ENCODE peak calls at places on chromosomes 6 and 20, in five cellular contexts. V, T, S, A and X are unnamed samples.

GRCh38 chr6:150177260-150178246 is 34.7 kb downstream of the PPP1R14C start:
- DNase-seq in T (no peak), S (peak), A (no peak), V (no peak), X (no peak)

GRCh38 chr6:158819213-158819976 is at the start of gene EZR:
- DNase-seq in A (peak), S (peak), V (peak), T (peak), X (peak)

GRCh38 chr6:30396833-30397479 is 52.0 kb downstream of the RPP21 start:
- DNase-seq in V (peak), S (peak), T (peak), A (peak), X (peak)

GRCh38 chr6:156748504-156748903 is 28.7 kb upstream of the ARID1B start:
- DNase-seq in T (no peak), V (no peak), A (no peak), S (no peak), X (no peak)

GRCh38 chr6:129206761-129207330 is 323.9 kb downstream of the LAMA2 start:
- DNase-seq in T (no peak), S (no peak), V (no peak), A (no peak), X (no peak)

GRCh38 chr20:1199981-1200380 is 3.3 kb upstream of the C20orf202 start:
- DNase-seq in S (no peak), V (no peak), T (no peak), A (no peak), X (no peak)

GRCh38 chr6:55756711-55757110 is 118.7 kb downstream of the BMP5 start:
- DNase-seq in S (no peak), T (no peak), A (no peak), V (no peak), X (no peak)

GRCh38 chr6:10954590-10955010 is 67.7 kb downstream of the SYCP2L start:
- DNase-seq in V (peak), A (peak), S (peak), T (peak), X (peak)

GRCh38 chr6:123770247-123770949 is 33.3 kb upstream of the NKAIN2 start:
- DNase-seq in T (no peak), S (no peak), V (no peak), A (no peak), X (no peak)

GRCh38 chr6:27669278-27669797 is 196.4 kb upstream of the ZNF184 start:
- DNase-seq in V (no peak), T (no peak), S (no peak), A (no peak), X (no peak)

GRCh38 chr6:55293116-55293515 is 34.2 kb upstream of the GFRAL start:
- DNase-seq in S (no peak), A (no peak), V (no peak), T (no peak), X (no peak)

GRCh38 chr6:11093065-11093590 is 506 bp upstream of the SMIM13 start:
- DNase-seq in A (no peak), T (no peak), S (no peak), V (no peak), X (no peak)

GRCh38 chr20:50381771-50382593 is 128.2 kb upstream of the PTPN1 start:
- DNase-seq in V (no peak), S (no peak), T (no peak), A (no peak), X (no peak)

GRCh38 chr20:50279988-50280850 is 89.6 kb downstream of the CEBPB start:
- DNase-seq in T (no peak), A (no peak), S (no peak), V (no peak), X (no peak)

GRCh38 chr6:162092816-162093502 is 634.6 kb downstream of the PRKN start:
- DNase-seq in S (no peak), A (no peak), V (no peak), T (no peak), X (no peak)

GRCh38 chr20:3559231-3559630 is 88.4 kb downstream of the ATRN start:
- DNase-seq in S (no peak), T (no peak), A (no peak), V (no peak), X (no peak)

GRCh38 chr6:90216081-90216977 is 80.3 kb downstream of the BACH2 start:
- DNase-seq in V (peak), S (no peak), T (no peak), A (peak), X (no peak)

GRCh38 chr6:170067257-170067656 is 223.6 kb downstream of the DLL1 start:
- DNase-seq in T (no peak), S (peak), A (no peak), V (no peak), X (no peak)

GRCh38 chr6:1424306-1424927 is 35.0 kb downstream of the FOXF2 start:
- DNase-seq in A (peak), S (no peak), T (peak), V (peak), X (no peak)

GRCh38 chr6:83505376-83505775 is 7.0 kb upstream of the PRSS35 start:
- DNase-seq in T (no peak), V (no peak), A (no peak), S (peak), X (no peak)

GRCh38 chr6:99349620-99350141 is at the start of gene FAXC:
- DNase-seq in A (peak), T (peak), V (peak), S (peak), X (peak)

GRCh38 chr6:113971786-113972185 is 838 bp upstream of the HDAC2 start:
- DNase-seq in V (no peak), A (no peak), S (no peak), T (no peak), X (no peak)

GRCh38 chr20:415820-416322 is 7.8 kb downstream of the RBCK1 start:
- DNase-seq in T (no peak), A (no peak), S (no peak), V (no peak), X (no peak)

GRCh38 chr6:31272431-31272830 is 539 bp upstream of the HLA-C start:
- DNase-seq in T (no peak), A (no peak), V (no peak), S (no peak), X (no peak)

GRCh38 chr6:88547768-88548167 is 381.6 kb upstream of the CNR1 start:
- DNase-seq in T (no peak), V (no peak), S (no peak), A (no peak), X (no peak)

GRCh38 chr20:36519012-36519719 is 22.2 kb upstream of the MYL9 start:
- DNase-seq in V (no peak), A (no peak), S (no peak), T (no peak), X (no peak)

GRCh38 chr20:6680854-6681253 is 86.6 kb upstream of the BMP2 start:
- DNase-seq in A (no peak), V (no peak), S (no peak), T (no peak), X (no peak)

GRCh38 chr6:30260036-30260504 is 46.9 kb upstream of the TRIM26 start:
- DNase-seq in V (no peak), A (peak), T (no peak), S (no peak), X (peak)

GRCh38 chr6:107030151-107030550 is 2.2 kb downstream of the MTRES1 start:
- DNase-seq in V (no peak), A (no peak), T (no peak), S (no peak), X (no peak)

GRCh38 chr6:140073456-140073855 is 699.0 kb upstream of the CITED2 start:
- DNase-seq in V (no peak), T (no peak), S (no peak), A (no peak), X (no peak)

GRCh38 chr20:17630151-17630805 is 51.8 kb downstream of the RRBP1 start:
- DNase-seq in A (no peak), S (no peak), T (no peak), V (no peak), X (no peak)

GRCh38 chr6:116570856-116571682 is at the start of gene RWDD1:
- DNase-seq in T (peak), S (peak), A (peak), V (peak), X (peak)

GRCh38 chr6:116568111-116568510 is 3.2 kb upstream of the RWDD1 start:
- DNase-seq in A (no peak), T (no peak), V (no peak), S (no peak), X (no peak)

GRCh38 chr6:116568851-116569755 is 2.2 kb upstream of the RWDD1 start:
- DNase-seq in T (no peak), V (no peak), A (no peak), S (no peak), X (no peak)

GRCh38 chr6:116572162-116572561 is 858 bp downstream of the RWDD1 start:
- DNase-seq in S (no peak), V (no peak), A (no peak), T (no peak), X (no peak)

DNA sequence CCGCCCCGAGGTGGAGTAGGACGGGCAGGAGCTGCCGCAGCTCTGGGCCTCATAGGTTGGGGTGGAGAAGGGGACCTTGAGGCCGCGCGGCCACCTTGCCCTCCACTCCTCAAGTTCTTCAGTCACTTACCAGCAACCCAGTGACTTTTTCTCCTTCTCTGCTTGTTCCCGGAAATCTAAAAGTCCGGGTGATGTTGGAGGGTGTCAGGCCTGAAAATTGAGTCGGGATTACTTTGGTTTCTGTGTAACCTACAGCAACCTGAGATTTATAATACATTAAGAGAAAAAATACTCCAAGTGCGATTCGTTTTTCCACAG is 338 bp downstream of the RWDD1 start:
- DNase-seq in V (no peak), T (no peak), A (no peak), S (no peak), X (no peak)
- TF ChIP-seq CTCF in V (no peak), T (no peak), A (no peak), S (no peak), X (no peak)

DNA sequence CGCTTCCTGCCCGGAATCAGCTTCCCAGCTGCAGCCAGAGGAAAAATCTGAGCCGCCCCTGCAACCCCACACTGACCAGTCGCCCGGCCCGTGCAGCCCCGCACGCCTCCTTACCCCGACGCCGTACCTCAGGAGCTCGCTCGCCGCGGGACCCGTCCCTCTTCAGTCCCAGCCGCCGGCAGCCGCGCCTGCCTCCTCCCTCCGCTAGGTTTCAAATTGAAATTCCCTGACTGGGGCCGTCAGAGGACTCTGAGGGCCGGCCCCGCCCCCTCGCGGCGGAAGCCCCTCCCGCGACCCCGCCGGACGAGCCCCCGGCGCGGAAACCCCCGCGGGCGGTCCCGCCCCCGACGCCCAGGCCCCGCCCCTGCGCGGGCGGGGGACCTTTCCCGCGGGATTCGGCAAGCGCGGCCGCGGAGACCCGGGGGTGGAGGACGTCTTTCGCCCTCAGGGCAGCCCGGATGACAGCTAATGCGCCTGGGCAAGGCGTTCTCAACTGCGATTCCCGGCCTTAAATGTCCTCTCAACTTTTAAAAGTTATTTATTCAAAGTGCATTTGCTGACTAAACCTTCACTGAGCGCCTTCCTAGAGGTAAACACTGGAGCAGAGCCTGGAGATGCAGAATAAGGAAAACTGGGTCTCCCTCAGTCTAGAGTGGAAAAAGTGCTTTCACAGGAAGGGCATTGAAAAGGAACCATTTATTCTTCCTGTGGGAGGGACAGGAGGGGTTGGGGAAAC is at the start of gene EPB41L2:
- DNase-seq in T (peak), V (peak), A (peak), S (peak), X (peak)
- TF ChIP-seq CTCF in T (peak), V (no peak), A (no peak), S (no peak), X (peak)

GRCh38 chr6:137951064-137951597 is 84.1 kb downstream of the TNFAIP3 start:
- DNase-seq in V (no peak), A (no peak), T (no peak), S (no peak), X (no peak)
- TF ChIP-seq CTCF in V (no peak), A (no peak), T (no peak), S (no peak), X (no peak)

GRCh38 chr6:43875849-43876572 is 106.0 kb downstream of the VEGFA start:
- DNase-seq in T (no peak), A (no peak), S (no peak), V (no peak), X (no peak)

GRCh38 chr6:43877463-43878126 is 107.6 kb downstream of the VEGFA start:
- DNase-seq in S (no peak), A (peak), T (no peak), V (no peak), X (no peak)

GRCh38 chr6:43877021-43877420 is 107.0 kb downstream of the VEGFA start:
- DNase-seq in A (no peak), T (no peak), V (no peak), S (no peak), X (no peak)

GRCh38 chr6:43878127-43878634 is 108.2 kb downstream of the VEGFA start:
- DNase-seq in S (no peak), V (no peak), A (no peak), T (no peak), X (no peak)

GRCh38 chr6:43876602-43877001 is 106.6 kb downstream of the VEGFA start:
- DNase-seq in T (no peak), V (no peak), A (no peak), S (no peak), X (no peak)
- TF ChIP-seq CTCF in T (no peak), V (no peak), A (no peak), S (no peak), X (no peak)

DNA sequence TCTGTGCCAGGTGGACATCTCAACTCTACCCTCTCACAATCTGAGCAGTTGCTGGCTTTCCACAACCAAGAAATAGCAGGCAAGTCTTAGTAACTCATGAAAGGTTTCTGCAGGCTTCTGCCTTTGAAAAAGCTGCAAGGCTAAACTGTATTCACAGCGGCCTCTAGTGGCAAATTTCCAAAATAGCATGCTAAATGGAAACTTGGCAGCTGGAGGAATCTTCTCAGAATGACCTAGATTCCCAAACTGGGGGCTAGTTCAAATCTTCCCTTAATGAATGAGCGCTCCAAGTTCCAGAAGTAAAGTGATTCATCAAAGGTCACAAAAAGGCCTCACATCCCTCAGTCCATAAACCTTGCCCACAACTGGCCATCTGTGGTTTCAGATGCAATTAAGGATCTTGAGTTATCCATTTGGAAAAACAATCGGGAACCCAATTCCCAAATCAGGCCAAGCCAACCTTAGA is 11.9 kb upstream of the CPNE5 start:
- DNase-seq in T (peak), A (peak), V (peak), S (peak), X (peak)
- TF ChIP-seq CTCF in T (peak), A (peak), V (peak), S (peak), X (peak)

GRCh38 chr6:303948-304558 is 11.8 kb downstream of the DUSP22 start:
- DNase-seq in T (no peak), V (no peak), S (no peak), A (peak), X (no peak)
- TF ChIP-seq CTCF in T (no peak), V (no peak), S (no peak), A (peak), X (peak)

GRCh38 chr20:57654363-57654997 is 34.3 kb upstream of the ZBP1 start:
- DNase-seq in T (peak), A (peak), V (peak), S (peak), X (peak)
- TF ChIP-seq CTCF in T (peak), A (peak), V (peak), S (peak), X (peak)

DNA sequence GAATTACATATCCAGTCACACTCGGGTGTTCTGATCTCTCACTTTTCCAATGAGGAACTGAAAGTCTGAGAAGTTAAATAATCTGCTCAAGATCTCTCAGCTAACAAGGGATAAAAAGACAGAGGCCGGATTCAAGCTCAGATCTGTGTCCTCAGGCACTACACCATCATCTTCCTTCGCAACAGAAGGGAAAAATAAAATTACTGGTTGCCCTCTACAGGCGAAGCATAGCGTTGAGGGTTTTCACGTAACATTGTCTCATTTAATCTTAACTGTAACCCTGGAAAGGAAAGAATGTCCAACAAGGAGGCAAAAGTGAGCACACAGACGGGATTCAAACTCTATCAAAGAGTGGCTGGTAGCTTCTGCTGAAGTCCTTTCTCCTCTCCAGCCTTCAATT is 67.8 kb upstream of the ANKEF1 start:
- DNase-seq in S (no peak), T (no peak), V (no peak), A (no peak), X (no peak)
- TF ChIP-seq CTCF in S (no peak), T (peak), V (peak), A (no peak), X (peak)